ENCODE peak calls at places on chromosomes 4 and X, in five cellular contexts. F is brain microvascular endothelial cell, Z is GM18507, O is head of caudate nucleus, P is sigmoid colon. S is an unnamed sample.

GRCh38 chrX:129665916-129666644 is 11.3 kb upstream of the APLN start:
- DNase-seq in F (peak), Z (no peak), O (no peak), P (no peak), S (no peak)

GRCh38 chrX:68196939-68197791 is 236.1 kb downstream of the OPHN1 start:
- DNase-seq in F (peak), Z (peak), O (peak), P (no peak), S (peak)

GRCh38 chr4:14008494-14008893 is 381.0 kb upstream of the BOD1L1 start:
- DNase-seq in F (no peak), Z (no peak), O (no peak), P (no peak), S (no peak)

GRCh38 chrX:39903343-39903742 is 194.4 kb downstream of the BCOR start:
- DNase-seq in F (no peak), Z (no peak), O (no peak), P (no peak), S (no peak)

GRCh38 chr4:57460967-57461366 is 350.8 kb upstream of the IGFBP7 start:
- DNase-seq in F (no peak), Z (no peak), O (no peak), P (no peak), S (no peak)

GRCh38 chr4:116357758-116358157 is 727.6 kb downstream of the TRAM1L1 start:
- DNase-seq in F (no peak), Z (no peak), O (no peak), P (no peak), S (no peak)

GRCh38 chr4:2934077-2934812 is 29.0 kb downstream of the NOP14 start:
- DNase-seq in F (peak), Z (no peak), O (no peak), P (peak), S (peak)

GRCh38 chr4:4496604-4497372 is 45.1 kb downstream of the STX18 start:
- DNase-seq in F (no peak), Z (no peak), O (no peak), P (no peak), S (no peak)

GRCh38 chr4:100738388-100739165 is 220.8 kb upstream of the EMCN start:
- DNase-seq in F (peak), Z (no peak), O (no peak), P (peak), S (no peak)

GRCh38 chr4:139943277-139943676 is 210.7 kb downstream of the MAML3 start:
- DNase-seq in F (no peak), Z (no peak), O (no peak), P (no peak), S (no peak)

GRCh38 chr4:176467011-176467410 is 147.2 kb downstream of the SPCS3 start:
- DNase-seq in F (no peak), Z (no peak), O (no peak), P (no peak), S (no peak)

GRCh38 chr4:104735174-104735573 is 240.5 kb upstream of the CXXC4 start:
- DNase-seq in F (no peak), Z (no peak), O (no peak), P (no peak), S (no peak)

GRCh38 chr4:71322425-71322824 is 16.4 kb upstream of the SLC4A4 start:
- DNase-seq in F (no peak), Z (no peak), O (no peak), P (no peak), S (no peak)

GRCh38 chrX:149495573-149496071 is 9.5 kb downstream of the IDS start:
- DNase-seq in F (peak), Z (no peak), O (no peak), P (no peak), S (no peak)

GRCh38 chr4:102501176-102501634 is at the start of gene NFKB1:
- DNase-seq in F (peak), Z (peak), O (peak), P (peak), S (peak)

GRCh38 chr4:7768736-7769135 is 170.9 kb downstream of the AFAP1 start:
- DNase-seq in F (no peak), Z (no peak), O (no peak), P (no peak), S (no peak)

GRCh38 chrX:13581554-13581953 is 12.2 kb downstream of the EGFL6 start:
- DNase-seq in F (no peak), Z (no peak), O (no peak), P (no peak), S (no peak)

GRCh38 chr4:111641813-111642579 is 503.3 kb upstream of the FAM241A start:
- DNase-seq in F (peak), Z (peak), O (peak), P (peak), S (peak)

GRCh38 chrX:109632906-109633504 is 8.0 kb upstream of the KCNE5 start:
- DNase-seq in F (no peak), Z (no peak), O (no peak), P (no peak), S (no peak)

GRCh38 chr4:158139086-158139485 is 33.7 kb downstream of the GASK1B start:
- DNase-seq in F (no peak), Z (no peak), O (no peak), P (no peak), S (no peak)

GRCh38 chrX:18098704-18099103 is 122.0 kb downstream of the BEND2 start:
- DNase-seq in F (no peak), Z (no peak), O (peak), P (no peak), S (no peak)

GRCh38 chrX:97605271-97605670 is 721.6 kb downstream of the RPA4 start:
- DNase-seq in F (no peak), Z (no peak), O (no peak), P (no peak), S (no peak)

S was measured in 8988T.